ENCODE peak calls at places on chromosome 2, in five cellular contexts. One of them, this sample, is unnamed.

GRCh38 chr2:39603436-39603835 is 62.3 kb upstream of the TMEM178A start:
- DNase-seq in cardiac fibroblast: peak
- DNase-seq in fibroblast of pulmonary artery: peak
- DNase-seq in body of pancreas: no peak
- DNase-seq in IMR-90: peak
- DNase-seq in this sample: no peak

GRCh38 chr2:217293046-217293445 is 433.2 kb upstream of the TNP1 start:
- DNase-seq in cardiac fibroblast: no peak
- DNase-seq in fibroblast of pulmonary artery: no peak
- DNase-seq in body of pancreas: no peak
- DNase-seq in IMR-90: no peak
- DNase-seq in this sample: no peak

GRCh38 chr2:236143811-236144210 is 24.4 kb downstream of the GBX2 start:
- DNase-seq in cardiac fibroblast: no peak
- DNase-seq in fibroblast of pulmonary artery: no peak
- DNase-seq in body of pancreas: no peak
- DNase-seq in IMR-90: no peak
- DNase-seq in this sample: no peak

GRCh38 chr2:79622508-79622907 is 109.7 kb downstream of the CTNNA2 start:
- DNase-seq in cardiac fibroblast: no peak
- DNase-seq in fibroblast of pulmonary artery: no peak
- DNase-seq in body of pancreas: no peak
- DNase-seq in IMR-90: peak
- DNase-seq in this sample: no peak

GRCh38 chr2:202251494-202251893 is 13.1 kb upstream of the SUMO1 start:
- DNase-seq in cardiac fibroblast: peak
- DNase-seq in fibroblast of pulmonary artery: peak
- DNase-seq in body of pancreas: no peak
- DNase-seq in IMR-90: peak
- DNase-seq in this sample: no peak

GRCh38 chr2:150620371-150620770 is 132.9 kb upstream of the RND3 start:
- DNase-seq in cardiac fibroblast: no peak
- DNase-seq in fibroblast of pulmonary artery: no peak
- DNase-seq in body of pancreas: no peak
- DNase-seq in IMR-90: no peak
- DNase-seq in this sample: no peak

GRCh38 chr2:197286805-197287595 is 23.6 kb downstream of the ANKRD44 start:
- DNase-seq in cardiac fibroblast: peak
- DNase-seq in fibroblast of pulmonary artery: peak
- DNase-seq in body of pancreas: peak
- DNase-seq in IMR-90: peak
- DNase-seq in this sample: peak

GRCh38 chr2:238700122-238700457 is 147.8 kb upstream of the TWIST2 start:
- DNase-seq in cardiac fibroblast: peak
- DNase-seq in fibroblast of pulmonary artery: peak
- DNase-seq in body of pancreas: no peak
- DNase-seq in IMR-90: peak
- DNase-seq in this sample: no peak

GRCh38 chr2:58734365-58734764 is 493.2 kb upstream of the FANCL start:
- DNase-seq in cardiac fibroblast: no peak
- DNase-seq in fibroblast of pulmonary artery: no peak
- DNase-seq in body of pancreas: no peak
- DNase-seq in IMR-90: peak
- DNase-seq in this sample: peak

GRCh38 chr2:205482399-205483065 is 199.8 kb upstream of the NRP2 start:
- DNase-seq in cardiac fibroblast: peak
- DNase-seq in fibroblast of pulmonary artery: peak
- DNase-seq in body of pancreas: no peak
- DNase-seq in IMR-90: peak
- DNase-seq in this sample: no peak

GRCh38 chr2:44940053-44940494 is 1.4 kb upstream of the SIX3 start:
- DNase-seq in cardiac fibroblast: no peak
- DNase-seq in fibroblast of pulmonary artery: no peak
- DNase-seq in body of pancreas: no peak
- DNase-seq in IMR-90: no peak
- DNase-seq in this sample: no peak

GRCh38 chr2:17813742-17814458 is 2.4 kb upstream of the MSGN1 start:
- DNase-seq in cardiac fibroblast: peak
- DNase-seq in fibroblast of pulmonary artery: peak
- DNase-seq in body of pancreas: no peak
- DNase-seq in IMR-90: no peak
- DNase-seq in this sample: no peak

GRCh38 chr2:241570961-241571581 is 12.5 kb downstream of the BOK start:
- DNase-seq in cardiac fibroblast: no peak
- DNase-seq in fibroblast of pulmonary artery: no peak
- DNase-seq in body of pancreas: no peak
- DNase-seq in IMR-90: no peak
- DNase-seq in this sample: no peak

GRCh38 chr2:96601382-96602292 is 36.5 kb downstream of the KANSL3 start:
- DNase-seq in cardiac fibroblast: no peak
- DNase-seq in fibroblast of pulmonary artery: no peak
- DNase-seq in body of pancreas: peak
- DNase-seq in IMR-90: no peak
- DNase-seq in this sample: no peak

GRCh38 chr2:59196511-59196910 is 955.4 kb upstream of the FANCL start:
- DNase-seq in cardiac fibroblast: no peak
- DNase-seq in fibroblast of pulmonary artery: no peak
- DNase-seq in body of pancreas: no peak
- DNase-seq in IMR-90: peak
- DNase-seq in this sample: peak

GRCh38 chr2:216328347-216328746 is 43.9 kb downstream of the MARCHF4 start:
- DNase-seq in cardiac fibroblast: peak
- DNase-seq in fibroblast of pulmonary artery: peak
- DNase-seq in body of pancreas: no peak
- DNase-seq in IMR-90: no peak
- DNase-seq in this sample: no peak

GRCh38 chr2:171344182-171344581 is 89.6 kb downstream of the METTL8 start:
- DNase-seq in cardiac fibroblast: no peak
- DNase-seq in fibroblast of pulmonary artery: no peak
- DNase-seq in body of pancreas: no peak
- DNase-seq in IMR-90: no peak
- DNase-seq in this sample: no peak

GRCh38 chr2:46144133-46144800 is 152.9 kb upstream of the EPAS1 start:
- DNase-seq in cardiac fibroblast: no peak
- DNase-seq in fibroblast of pulmonary artery: no peak
- DNase-seq in body of pancreas: no peak
- DNase-seq in IMR-90: no peak
- DNase-seq in this sample: no peak

GRCh38 chr2:207194028-207194427 is 28.3 kb upstream of the KLF7 start:
- DNase-seq in cardiac fibroblast: no peak
- DNase-seq in fibroblast of pulmonary artery: no peak
- DNase-seq in body of pancreas: no peak
- DNase-seq in IMR-90: no peak
- DNase-seq in this sample: no peak

GRCh38 chr2:27647289-27647688 is 16.1 kb downstream of the SUPT7L start:
- DNase-seq in cardiac fibroblast: no peak
- DNase-seq in fibroblast of pulmonary artery: no peak
- DNase-seq in body of pancreas: no peak
- DNase-seq in IMR-90: peak
- DNase-seq in this sample: no peak

GRCh38 chr2:100237046-100237615 is 85.2 kb downstream of the LONRF2 start:
- DNase-seq in cardiac fibroblast: no peak
- DNase-seq in fibroblast of pulmonary artery: no peak
- DNase-seq in body of pancreas: no peak
- DNase-seq in IMR-90: peak
- DNase-seq in this sample: no peak

GRCh38 chr2:157388827-157389226 is 55.1 kb downstream of the CYTIP start:
- DNase-seq in cardiac fibroblast: no peak
- DNase-seq in fibroblast of pulmonary artery: no peak
- DNase-seq in body of pancreas: no peak
- DNase-seq in IMR-90: no peak
- DNase-seq in this sample: no peak

GRCh38 chr2:139911150-139911549 is 1131.0 kb upstream of the NXPH2 start:
- DNase-seq in cardiac fibroblast: peak
- DNase-seq in fibroblast of pulmonary artery: no peak
- DNase-seq in body of pancreas: no peak
- DNase-seq in IMR-90: no peak
- DNase-seq in this sample: no peak

GRCh38 chr2:12456293-12457151 is 260.2 kb upstream of the TRIB2 start:
- DNase-seq in cardiac fibroblast: peak
- DNase-seq in fibroblast of pulmonary artery: peak
- DNase-seq in body of pancreas: peak
- DNase-seq in IMR-90: peak
- DNase-seq in this sample: peak

GRCh38 chr2:234005126-234005525 is 45.4 kb upstream of the SPP2 start:
- DNase-seq in cardiac fibroblast: no peak
- DNase-seq in fibroblast of pulmonary artery: no peak
- DNase-seq in body of pancreas: no peak
- DNase-seq in IMR-90: no peak
- DNase-seq in this sample: no peak

GRCh38 chr2:6352906-6353515 is 512.7 kb downstream of the CMPK2 start:
- DNase-seq in cardiac fibroblast: peak
- DNase-seq in fibroblast of pulmonary artery: no peak
- DNase-seq in body of pancreas: peak
- DNase-seq in IMR-90: peak
- DNase-seq in this sample: no peak

GRCh38 chr2:205680067-205680466 is 2.2 kb upstream of the NRP2 start:
- DNase-seq in cardiac fibroblast: peak
- DNase-seq in fibroblast of pulmonary artery: peak
- DNase-seq in body of pancreas: peak
- DNase-seq in IMR-90: peak
- DNase-seq in this sample: no peak

GRCh38 chr2:11872247-11872947 is 126.0 kb downstream of the LPIN1 start:
- DNase-seq in cardiac fibroblast: peak
- DNase-seq in fibroblast of pulmonary artery: peak
- DNase-seq in body of pancreas: peak
- DNase-seq in IMR-90: peak
- DNase-seq in this sample: no peak

GRCh38 chr2:182068811-182069210 is 83.2 kb downstream of the PPP1R1C start:
- DNase-seq in cardiac fibroblast: peak
- DNase-seq in fibroblast of pulmonary artery: peak
- DNase-seq in body of pancreas: no peak
- DNase-seq in IMR-90: no peak
- DNase-seq in this sample: no peak

GRCh38 chr2:136116111-136116812 is 1.7 kb downstream of the CXCR4 start:
- DNase-seq in cardiac fibroblast: peak
- DNase-seq in fibroblast of pulmonary artery: peak
- DNase-seq in body of pancreas: peak
- DNase-seq in IMR-90: no peak
- DNase-seq in this sample: no peak

GRCh38 chr2:101307950-101308431 is 510 bp downstream of the RNF149 start:
- DNase-seq in cardiac fibroblast: peak
- DNase-seq in fibroblast of pulmonary artery: peak
- DNase-seq in body of pancreas: peak
- DNase-seq in IMR-90: no peak
- DNase-seq in this sample: no peak

GRCh38 chr2:223941579-223942277 is 3.4 kb downstream of the WDFY1 start:
- DNase-seq in cardiac fibroblast: peak
- DNase-seq in fibroblast of pulmonary artery: peak
- DNase-seq in body of pancreas: no peak
- DNase-seq in IMR-90: peak
- DNase-seq in this sample: no peak

GRCh38 chr2:59034791-59035190 is 793.7 kb upstream of the FANCL start:
- DNase-seq in cardiac fibroblast: no peak
- DNase-seq in fibroblast of pulmonary artery: no peak
- DNase-seq in body of pancreas: no peak
- DNase-seq in IMR-90: no peak
- DNase-seq in this sample: no peak

GRCh38 chr2:113164234-113164929 is 9.4 kb upstream of the PSD4 start:
- DNase-seq in cardiac fibroblast: no peak
- DNase-seq in fibroblast of pulmonary artery: no peak
- DNase-seq in body of pancreas: no peak
- DNase-seq in IMR-90: no peak
- DNase-seq in this sample: no peak

GRCh38 chr2:60316381-60317028 is 236.9 kb downstream of the BCL11A start:
- DNase-seq in cardiac fibroblast: no peak
- DNase-seq in fibroblast of pulmonary artery: no peak
- DNase-seq in body of pancreas: peak
- DNase-seq in IMR-90: no peak
- DNase-seq in this sample: no peak

GRCh38 chr2:102592601-102593000 is 26.8 kb upstream of the SLC9A2 start:
- DNase-seq in cardiac fibroblast: peak
- DNase-seq in fibroblast of pulmonary artery: peak
- DNase-seq in body of pancreas: peak
- DNase-seq in IMR-90: peak
- DNase-seq in this sample: no peak
- TF ChIP-seq CTCF in cardiac fibroblast: peak
- TF ChIP-seq CTCF in fibroblast of pulmonary artery: peak
- TF ChIP-seq CTCF in body of pancreas: no peak
- TF ChIP-seq CTCF in IMR-90: peak
- TF ChIP-seq CTCF in this sample: peak

DNA sequence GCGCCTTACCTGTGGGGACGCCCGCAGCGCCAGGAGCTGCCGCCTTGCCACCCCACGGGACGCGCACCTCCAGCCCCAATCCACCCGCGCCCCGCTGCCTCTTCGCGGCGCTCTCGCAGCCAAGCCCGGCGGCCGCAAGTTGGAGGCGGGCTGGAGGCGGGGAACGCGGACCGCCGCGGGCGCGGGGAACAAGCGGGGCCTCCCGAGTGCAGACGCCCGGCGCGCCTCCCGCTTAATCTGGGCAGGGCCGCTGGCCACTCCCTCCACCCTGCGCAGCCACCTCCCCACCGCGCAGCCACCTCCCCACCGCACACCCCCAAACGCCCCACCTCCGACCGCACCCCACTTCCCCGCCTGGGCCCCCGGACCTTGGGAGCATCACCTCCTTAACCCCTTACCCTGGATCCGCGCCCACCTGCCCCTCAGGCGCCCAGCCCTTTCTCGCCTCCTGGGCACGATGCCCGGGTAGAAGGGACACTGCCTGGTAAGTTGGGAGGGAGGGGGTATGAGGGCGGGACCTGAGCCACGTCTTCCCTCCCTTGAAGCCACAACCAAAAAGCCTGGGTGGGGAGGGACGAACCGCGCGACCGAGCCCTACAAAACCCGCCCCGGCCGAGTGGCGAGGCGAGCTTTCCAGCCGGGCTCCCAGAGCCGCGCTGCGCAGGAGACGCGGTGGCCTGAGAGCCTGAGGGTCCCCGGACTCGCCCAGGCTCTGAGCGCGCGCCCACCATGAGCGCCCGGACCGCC is at the start of the genes COL4A3 and COL4A4:
- DNase-seq in cardiac fibroblast: peak
- DNase-seq in fibroblast of pulmonary artery: no peak
- DNase-seq in body of pancreas: peak
- DNase-seq in IMR-90: no peak
- DNase-seq in this sample: no peak
- H3K4me3 ChIP-seq in cardiac fibroblast: peak
- H3K4me3 ChIP-seq in fibroblast of pulmonary artery: peak
- H3K4me3 ChIP-seq in body of pancreas: peak
- H3K4me3 ChIP-seq in IMR-90: peak
- H3K4me3 ChIP-seq in this sample: peak

GRCh38 chr2:4381049-4381448 is 677.7 kb downstream of the DCDC2C start:
- DNase-seq in cardiac fibroblast: no peak
- DNase-seq in fibroblast of pulmonary artery: no peak
- DNase-seq in body of pancreas: no peak
- DNase-seq in IMR-90: no peak
- DNase-seq in this sample: no peak

GRCh38 chr2:4381773-4382172 is 678.4 kb downstream of the DCDC2C start:
- DNase-seq in cardiac fibroblast: no peak
- DNase-seq in fibroblast of pulmonary artery: no peak
- DNase-seq in body of pancreas: no peak
- DNase-seq in IMR-90: no peak
- DNase-seq in this sample: no peak
- TF ChIP-seq CTCF in cardiac fibroblast: no peak
- TF ChIP-seq CTCF in fibroblast of pulmonary artery: no peak
- TF ChIP-seq CTCF in body of pancreas: no peak
- TF ChIP-seq CTCF in IMR-90: no peak
- TF ChIP-seq CTCF in this sample: no peak

GRCh38 chr2:149224458-149224857 is 105.9 kb upstream of the LYPD6 start:
- DNase-seq in cardiac fibroblast: no peak
- DNase-seq in fibroblast of pulmonary artery: no peak
- DNase-seq in body of pancreas: no peak
- DNase-seq in IMR-90: no peak
- DNase-seq in this sample: no peak
- H3K4me3 ChIP-seq in cardiac fibroblast: no peak
- H3K4me3 ChIP-seq in fibroblast of pulmonary artery: no peak
- H3K4me3 ChIP-seq in body of pancreas: no peak
- H3K4me3 ChIP-seq in IMR-90: no peak
- H3K4me3 ChIP-seq in this sample: no peak

This sample was measured in epithelial cell of proximal tubule.